ENCODE peak calls at places on chromosome 16, in seven cellular contexts. One of them, this sample, is unnamed. For H3K36me3 and H3K4me1, the result is how much of the 10 kb centered on the place peaks cover.

GRCh38 chr16:12672986-12673385 is 130.7 kb downstream of the CPPED1 start:
- DNase-seq in neural progenitor cell: no peak
- DNase-seq in left ventricle myocardium inferior: no peak
- DNase-seq in effector memory CD4-positive, alpha-beta T cell: no peak
- DNase-seq in tibial artery: no peak
- DNase-seq in adrenal gland: no peak
- DNase-seq in psoas muscle: no peak
- DNase-seq in this sample: no peak

GRCh38 chr16:48421741-48422140 is 36.5 kb upstream of the SIAH1 start:
- DNase-seq in left ventricle myocardium inferior: no peak
- DNase-seq in neural progenitor cell: no peak
- DNase-seq in tibial artery: no peak
- DNase-seq in adrenal gland: no peak
- DNase-seq in effector memory CD4-positive, alpha-beta T cell: no peak
- DNase-seq in psoas muscle: no peak
- DNase-seq in this sample: no peak

GRCh38 chr16:72434159-72434558 is 262.2 kb upstream of the PMFBP1 start:
- DNase-seq in tibial artery: no peak
- DNase-seq in neural progenitor cell: no peak
- DNase-seq in effector memory CD4-positive, alpha-beta T cell: no peak
- DNase-seq in psoas muscle: no peak
- DNase-seq in adrenal gland: no peak
- DNase-seq in left ventricle myocardium inferior: no peak
- DNase-seq in this sample: no peak

GRCh38 chr16:84785843-84786538 is 33.8 kb upstream of the CRISPLD2 start:
- DNase-seq in tibial artery: no peak
- DNase-seq in psoas muscle: no peak
- DNase-seq in neural progenitor cell: no peak
- DNase-seq in left ventricle myocardium inferior: peak
- DNase-seq in effector memory CD4-positive, alpha-beta T cell: no peak
- DNase-seq in adrenal gland: no peak
- DNase-seq in this sample: no peak

GRCh38 chr16:85430523-85431381 is 182.4 kb upstream of the GSE1 start:
- DNase-seq in adrenal gland: no peak
- DNase-seq in tibial artery: no peak
- DNase-seq in psoas muscle: peak
- DNase-seq in effector memory CD4-positive, alpha-beta T cell: no peak
- DNase-seq in left ventricle myocardium inferior: no peak
- DNase-seq in neural progenitor cell: no peak
- DNase-seq in this sample: no peak

GRCh38 chr16:85913141-85913601 is 14.2 kb downstream of the IRF8 start:
- DNase-seq in psoas muscle: no peak
- DNase-seq in neural progenitor cell: peak
- DNase-seq in adrenal gland: no peak
- DNase-seq in left ventricle myocardium inferior: no peak
- DNase-seq in effector memory CD4-positive, alpha-beta T cell: no peak
- DNase-seq in tibial artery: no peak
- DNase-seq in this sample: no peak

GRCh38 chr16:57265850-57266530 is 18.5 kb downstream of the PLLP start:
- DNase-seq in psoas muscle: peak
- DNase-seq in adrenal gland: peak
- DNase-seq in tibial artery: peak
- DNase-seq in neural progenitor cell: peak
- DNase-seq in left ventricle myocardium inferior: peak
- DNase-seq in effector memory CD4-positive, alpha-beta T cell: no peak
- DNase-seq in this sample: peak

GRCh38 chr16:74738816-74739215 is 35.8 kb downstream of the FA2H start:
- DNase-seq in psoas muscle: no peak
- DNase-seq in tibial artery: no peak
- DNase-seq in left ventricle myocardium inferior: no peak
- DNase-seq in effector memory CD4-positive, alpha-beta T cell: no peak
- DNase-seq in adrenal gland: no peak
- DNase-seq in neural progenitor cell: no peak
- DNase-seq in this sample: no peak

GRCh38 chr16:17396762-17397498 is 73.8 kb downstream of the XYLT1 start:
- DNase-seq in left ventricle myocardium inferior: no peak
- DNase-seq in psoas muscle: no peak
- DNase-seq in effector memory CD4-positive, alpha-beta T cell: peak
- DNase-seq in neural progenitor cell: no peak
- DNase-seq in tibial artery: peak
- DNase-seq in adrenal gland: peak
- DNase-seq in this sample: no peak

GRCh38 chr16:11024333-11025053 is 80.1 kb downstream of the CLEC16A start:
- DNase-seq in tibial artery: no peak
- DNase-seq in effector memory CD4-positive, alpha-beta T cell: no peak
- DNase-seq in adrenal gland: no peak
- DNase-seq in neural progenitor cell: no peak
- DNase-seq in left ventricle myocardium inferior: no peak
- DNase-seq in psoas muscle: no peak
- DNase-seq in this sample: no peak

GRCh38 chr16:22007509-22008214 is at the start of gene MOSMO:
- DNase-seq in psoas muscle: peak
- DNase-seq in left ventricle myocardium inferior: peak
- DNase-seq in neural progenitor cell: peak
- DNase-seq in tibial artery: peak
- DNase-seq in adrenal gland: peak
- DNase-seq in effector memory CD4-positive, alpha-beta T cell: peak
- DNase-seq in this sample: peak

GRCh38 chr16:68997564-68997963 is 107.9 kb upstream of the HAS3 start:
- DNase-seq in tibial artery: no peak
- DNase-seq in psoas muscle: no peak
- DNase-seq in adrenal gland: no peak
- DNase-seq in neural progenitor cell: no peak
- DNase-seq in effector memory CD4-positive, alpha-beta T cell: no peak
- DNase-seq in left ventricle myocardium inferior: no peak
- DNase-seq in this sample: peak

GRCh38 chr16:11105038-11105903 is 150.7 kb downstream of the SOCS1 start:
- DNase-seq in psoas muscle: peak
- DNase-seq in neural progenitor cell: no peak
- DNase-seq in effector memory CD4-positive, alpha-beta T cell: no peak
- DNase-seq in tibial artery: peak
- DNase-seq in left ventricle myocardium inferior: no peak
- DNase-seq in adrenal gland: peak
- DNase-seq in this sample: peak

GRCh38 chr16:67396159-67396774 is 3.0 kb upstream of the TPPP3 start:
- DNase-seq in adrenal gland: peak
- DNase-seq in neural progenitor cell: peak
- DNase-seq in left ventricle myocardium inferior: peak
- DNase-seq in psoas muscle: peak
- DNase-seq in effector memory CD4-positive, alpha-beta T cell: no peak
- DNase-seq in tibial artery: peak
- DNase-seq in this sample: peak

GRCh38 chr16:83935858-83936255 is 17.2 kb upstream of the OSGIN1 start:
- DNase-seq in psoas muscle: no peak
- DNase-seq in left ventricle myocardium inferior: no peak
- DNase-seq in adrenal gland: no peak
- DNase-seq in tibial artery: no peak
- DNase-seq in effector memory CD4-positive, alpha-beta T cell: no peak
- DNase-seq in neural progenitor cell: no peak
- DNase-seq in this sample: no peak

GRCh38 chr16:28157768-28158535 is 53.8 kb downstream of the XPO6 start:
- DNase-seq in tibial artery: no peak
- DNase-seq in psoas muscle: no peak
- DNase-seq in adrenal gland: no peak
- DNase-seq in effector memory CD4-positive, alpha-beta T cell: no peak
- DNase-seq in neural progenitor cell: no peak
- DNase-seq in left ventricle myocardium inferior: no peak
- DNase-seq in this sample: peak

GRCh38 chr16:15521758-15522509 is 87.5 kb downstream of the BMERB1 start:
- DNase-seq in effector memory CD4-positive, alpha-beta T cell: no peak
- DNase-seq in psoas muscle: no peak
- DNase-seq in left ventricle myocardium inferior: peak
- DNase-seq in adrenal gland: peak
- DNase-seq in tibial artery: peak
- DNase-seq in neural progenitor cell: no peak
- DNase-seq in this sample: no peak

GRCh38 chr16:46830417-46830901 is 521 bp downstream of the C16orf87 start:
- DNase-seq in tibial artery: no peak
- DNase-seq in effector memory CD4-positive, alpha-beta T cell: peak
- DNase-seq in neural progenitor cell: peak
- DNase-seq in left ventricle myocardium inferior: peak
- DNase-seq in adrenal gland: no peak
- DNase-seq in psoas muscle: peak
- DNase-seq in this sample: peak

GRCh38 chr16:11020792-11021440 is 76.6 kb downstream of the CLEC16A start:
- DNase-seq in psoas muscle: no peak
- DNase-seq in adrenal gland: no peak
- DNase-seq in effector memory CD4-positive, alpha-beta T cell: no peak
- DNase-seq in left ventricle myocardium inferior: no peak
- DNase-seq in tibial artery: no peak
- DNase-seq in neural progenitor cell: no peak
- DNase-seq in this sample: no peak

GRCh38 chr16:87463722-87464690 is 28.8 kb downstream of the ZCCHC14 start:
- DNase-seq in psoas muscle: no peak
- DNase-seq in effector memory CD4-positive, alpha-beta T cell: no peak
- DNase-seq in neural progenitor cell: no peak
- DNase-seq in left ventricle myocardium inferior: no peak
- DNase-seq in adrenal gland: peak
- DNase-seq in tibial artery: peak
- DNase-seq in this sample: peak

GRCh38 chr16:11665071-11665491 is 3.2 kb upstream of the SNN start:
- DNase-seq in effector memory CD4-positive, alpha-beta T cell: no peak
- DNase-seq in tibial artery: no peak
- DNase-seq in neural progenitor cell: peak
- DNase-seq in adrenal gland: no peak
- DNase-seq in psoas muscle: no peak
- DNase-seq in left ventricle myocardium inferior: no peak
- DNase-seq in this sample: no peak

DNA sequence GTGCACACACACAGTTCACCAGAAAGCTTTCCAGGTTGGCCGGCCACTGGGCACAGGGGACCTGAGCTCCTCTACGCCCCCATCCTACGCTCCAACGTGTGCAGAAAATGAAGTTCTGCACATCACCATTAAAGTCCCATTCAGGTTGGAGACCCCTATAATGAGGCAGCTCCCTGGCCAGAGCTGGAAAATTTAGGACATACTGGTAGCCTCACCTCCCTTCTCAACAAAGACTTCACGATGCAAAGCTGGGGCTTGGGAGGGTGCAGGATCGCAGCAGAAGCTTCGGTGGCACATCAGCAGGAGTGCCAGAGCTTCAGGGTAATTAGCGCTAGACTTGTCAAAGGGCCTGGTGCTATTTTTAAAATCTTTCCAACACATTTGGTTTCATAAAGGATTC is 15.4 kb upstream of the CALB2 start:
- DNase-seq in tibial artery: no peak
- DNase-seq in neural progenitor cell: no peak
- DNase-seq in effector memory CD4-positive, alpha-beta T cell: no peak
- DNase-seq in psoas muscle: no peak
- DNase-seq in adrenal gland: no peak
- DNase-seq in left ventricle myocardium inferior: no peak
- DNase-seq in this sample: no peak
- H3K36me3 ChIP-seq in tibial artery: under half
- H3K36me3 ChIP-seq in neural progenitor cell: under half
- H3K36me3 ChIP-seq in effector memory CD4-positive, alpha-beta T cell: under half
- H3K36me3 ChIP-seq in psoas muscle: under half
- H3K36me3 ChIP-seq in adrenal gland: under half
- H3K36me3 ChIP-seq in left ventricle myocardium inferior: under half
- H3K36me3 ChIP-seq in this sample: under half

GRCh38 chr16:89246383-89246902 is 28.9 kb downstream of the ZNF778 start:
- DNase-seq in tibial artery: no peak
- DNase-seq in effector memory CD4-positive, alpha-beta T cell: no peak
- DNase-seq in neural progenitor cell: no peak
- DNase-seq in left ventricle myocardium inferior: no peak
- DNase-seq in adrenal gland: no peak
- DNase-seq in psoas muscle: no peak
- DNase-seq in this sample: no peak
- H3K4me1 ChIP-seq in tibial artery: under half
- H3K4me1 ChIP-seq in effector memory CD4-positive, alpha-beta T cell: under half
- H3K4me1 ChIP-seq in neural progenitor cell: under half
- H3K4me1 ChIP-seq in left ventricle myocardium inferior: under half
- H3K4me1 ChIP-seq in adrenal gland: under half
- H3K4me1 ChIP-seq in psoas muscle: under half
- H3K4me1 ChIP-seq in this sample: under half

GRCh38 chr16:53309457-53309856 is 124.8 kb upstream of the RBL2 start:
- DNase-seq in adrenal gland: no peak
- DNase-seq in neural progenitor cell: no peak
- DNase-seq in left ventricle myocardium inferior: no peak
- DNase-seq in psoas muscle: no peak
- DNase-seq in effector memory CD4-positive, alpha-beta T cell: no peak
- DNase-seq in tibial artery: no peak
- DNase-seq in this sample: peak

GRCh38 chr16:53304334-53304733 is 129.9 kb upstream of the RBL2 start:
- DNase-seq in tibial artery: no peak
- DNase-seq in adrenal gland: no peak
- DNase-seq in psoas muscle: no peak
- DNase-seq in neural progenitor cell: no peak
- DNase-seq in effector memory CD4-positive, alpha-beta T cell: no peak
- DNase-seq in left ventricle myocardium inferior: no peak
- DNase-seq in this sample: no peak

DNA sequence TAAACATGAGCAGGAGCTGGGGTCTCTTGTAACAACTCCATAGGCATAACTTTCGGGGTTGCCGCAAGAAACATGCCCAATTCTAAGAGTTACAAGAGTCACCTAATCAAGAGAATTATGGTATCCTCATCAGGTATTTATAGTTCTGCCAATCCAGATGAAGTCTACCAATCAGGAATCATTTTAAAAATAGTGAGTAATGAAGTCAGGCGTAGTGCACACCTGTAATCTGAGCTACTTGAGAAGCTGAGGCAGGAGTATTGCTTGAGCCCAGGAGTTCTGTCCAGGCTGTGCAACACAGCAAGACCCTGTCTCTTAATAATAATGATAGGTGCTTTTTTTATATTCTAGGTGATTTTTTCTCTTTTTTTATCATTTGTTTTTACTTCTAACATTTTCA is 128.5 kb upstream of the RBL2 start:
- DNase-seq in neural progenitor cell: no peak
- DNase-seq in adrenal gland: no peak
- DNase-seq in psoas muscle: no peak
- DNase-seq in left ventricle myocardium inferior: no peak
- DNase-seq in tibial artery: no peak
- DNase-seq in effector memory CD4-positive, alpha-beta T cell: no peak
- DNase-seq in this sample: no peak
- H3K36me3 ChIP-seq in neural progenitor cell: under half
- H3K36me3 ChIP-seq in adrenal gland: under half
- H3K36me3 ChIP-seq in psoas muscle: under half
- H3K36me3 ChIP-seq in left ventricle myocardium inferior: half or more
- H3K36me3 ChIP-seq in tibial artery: half or more
- H3K36me3 ChIP-seq in effector memory CD4-positive, alpha-beta T cell: under half
- H3K36me3 ChIP-seq in this sample: under half

DNA sequence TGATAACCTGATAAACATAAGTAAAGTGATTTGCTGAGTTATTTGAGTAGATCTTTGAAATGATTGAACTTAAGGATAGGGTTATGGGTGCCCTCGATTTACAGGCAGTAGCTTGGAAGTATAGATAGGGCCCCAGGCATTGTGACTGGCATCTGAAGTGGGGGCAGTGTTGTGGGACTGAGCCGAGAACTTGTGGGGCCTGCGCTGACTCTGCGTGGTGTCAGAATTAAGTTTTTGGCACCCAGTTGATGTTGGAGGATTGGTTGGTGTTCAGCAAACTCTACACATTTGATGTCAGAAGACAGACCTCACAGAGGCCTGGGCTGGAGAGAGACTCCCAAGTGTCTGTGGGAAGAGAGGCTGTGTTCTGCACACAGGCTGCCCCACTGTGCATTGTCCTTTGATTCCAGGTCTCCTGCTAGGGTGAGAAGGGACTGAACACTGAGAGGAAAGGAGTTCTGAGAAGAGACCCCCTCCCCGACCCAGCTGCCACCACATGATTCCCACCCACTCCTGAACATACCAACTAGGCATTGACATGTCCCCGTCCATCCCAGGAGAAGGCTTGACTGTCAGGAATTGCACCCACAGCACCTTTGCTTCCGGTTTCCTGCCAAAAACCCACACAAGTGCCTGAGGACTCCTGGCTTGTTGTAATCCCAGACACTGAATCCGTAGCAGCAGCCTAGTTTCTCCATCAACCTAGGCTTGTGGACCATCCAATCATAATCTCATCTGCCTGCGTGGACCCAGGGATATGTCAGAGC is 4.5 kb downstream of the ZNF267 start:
- DNase-seq in neural progenitor cell: no peak
- DNase-seq in left ventricle myocardium inferior: no peak
- DNase-seq in psoas muscle: no peak
- DNase-seq in adrenal gland: no peak
- DNase-seq in tibial artery: no peak
- DNase-seq in effector memory CD4-positive, alpha-beta T cell: no peak
- DNase-seq in this sample: no peak
- H3K4me1 ChIP-seq in neural progenitor cell: under half
- H3K4me1 ChIP-seq in left ventricle myocardium inferior: half or more
- H3K4me1 ChIP-seq in psoas muscle: under half
- H3K4me1 ChIP-seq in adrenal gland: half or more
- H3K4me1 ChIP-seq in tibial artery: under half
- H3K4me1 ChIP-seq in effector memory CD4-positive, alpha-beta T cell: under half
- H3K4me1 ChIP-seq in this sample: under half

This sample was measured in trophoblast cell.